ENCODE peak calls at places on chromosomes 4 and X, in ten cellular contexts. M, P, C, Y, H, X, E, B, S and J are unnamed samples. For H3K4me1 and H3K36me3, the result is how much of the 10 kb centered on the place peaks cover.

GRCh38 chrX:68876731-68877130 is 47.9 kb downstream of the EFNB1 start:
- DNase-seq in H (no peak), M (no peak), B (no peak), Y (no peak), E (no peak), X (no peak), S (no peak), P (no peak), C (no peak), J (no peak)

GRCh38 chr4:104589264-104589868 is 94.7 kb upstream of the CXXC4 start:
- DNase-seq in C (no peak), Y (no peak), B (no peak), E (no peak), P (no peak), M (no peak), X (no peak), H (no peak), S (no peak), J (no peak)

GRCh38 chr4:52572936-52573485 is 86.1 kb downstream of the USP46 start:
- DNase-seq in M (peak), C (no peak), S (no peak), P (no peak), Y (no peak), H (no peak), X (no peak), B (peak), E (no peak), J (no peak)

GRCh38 chr4:183261953-183262775 is 57.9 kb downstream of the CLDN22 start:
- DNase-seq in S (peak), Y (peak), B (peak), C (peak), P (peak), E (peak), X (peak), M (peak), H (peak), J (peak)

GRCh38 chr4:37865450-37865849 is 25.4 kb upstream of the TBC1D1 start:
- DNase-seq in B (no peak), C (no peak), P (no peak), X (no peak), E (no peak), H (no peak), M (no peak), S (no peak), Y (no peak), J (no peak)

GRCh38 chr4:184949020-184949419 is 69.3 kb upstream of the HELT start:
- DNase-seq in P (no peak), C (no peak), S (no peak), E (no peak), M (no peak), Y (no peak), B (no peak), H (no peak), X (no peak), J (no peak)

GRCh38 chr4:151294833-151295496 is 18.0 kb downstream of the PRSS48 start:
- DNase-seq in X (no peak), C (no peak), H (no peak), Y (no peak), P (no peak), S (no peak), M (peak), B (no peak), E (no peak), J (no peak)

GRCh38 chr4:125837493-125838238 is 522.9 kb downstream of the FAT4 start:
- DNase-seq in E (no peak), X (no peak), H (no peak), B (no peak), M (no peak), P (no peak), S (no peak), Y (no peak), C (no peak), J (no peak)

GRCh38 chr4:175947117-175947722 is 118.4 kb upstream of the WDR17 start:
- DNase-seq in E (no peak), M (peak), B (no peak), S (no peak), X (no peak), Y (no peak), H (no peak), P (no peak), C (no peak), J (no peak)

GRCh38 chr4:128538111-128538882 is 250.7 kb upstream of the PGRMC2 start:
- DNase-seq in X (no peak), C (no peak), B (no peak), M (peak), S (no peak), H (no peak), E (no peak), P (no peak), Y (no peak), J (no peak)

GRCh38 chrX:48474127-48474526 is 1.9 kb upstream of the FTSJ1 start:
- DNase-seq in H (no peak), C (no peak), S (no peak), Y (no peak), B (no peak), P (no peak), E (no peak), X (no peak), M (peak), J (no peak)

GRCh38 chr4:16685536-16685935 is 212.9 kb downstream of the LDB2 start:
- DNase-seq in S (no peak), P (no peak), Y (no peak), B (no peak), H (no peak), X (no peak), E (no peak), M (no peak), C (no peak), J (no peak)

GRCh38 chrX:154040307-154040756 is 20.6 kb upstream of the IRAK1 start:
- DNase-seq in S (no peak), M (no peak), P (no peak), H (peak), C (no peak), E (no peak), X (no peak), Y (no peak), B (peak), J (no peak)

GRCh38 chr4:163331629-163332360 is 601 bp downstream of the NPY1R start:
- DNase-seq in X (no peak), P (no peak), S (no peak), H (no peak), Y (no peak), M (peak), C (no peak), E (peak), B (peak), J (no peak)

GRCh38 chr4:184983660-184984356 is 34.5 kb upstream of the HELT start:
- DNase-seq in C (peak), Y (no peak), E (peak), M (peak), P (no peak), X (peak), S (peak), B (peak), H (peak), J (no peak)

GRCh38 chr4:127604949-127605709 is 27.6 kb upstream of the INTU start:
- DNase-seq in Y (peak), C (no peak), S (no peak), X (no peak), P (no peak), E (no peak), B (peak), H (no peak), M (peak), J (no peak)

GRCh38 chrX:30275498-30275897 is 28.6 kb downstream of the MAGEB1 start:
- DNase-seq in E (no peak), Y (peak), B (peak), H (no peak), C (peak), P (no peak), S (no peak), M (peak), X (no peak), J (no peak)

GRCh38 chrX:66110112-66110511 is 53.9 kb upstream of the HEPH start:
- DNase-seq in C (no peak), Y (no peak), H (no peak), S (no peak), B (peak), M (peak), P (no peak), E (no peak), X (no peak), J (no peak)

GRCh38 chrX:138925330-138925729 is 213.8 kb upstream of the FGF13 start:
- DNase-seq in M (peak), C (peak), E (no peak), B (peak), P (no peak), X (no peak), H (no peak), S (no peak), Y (no peak), J (no peak)

GRCh38 chr4:66034671-66035070 is 364.4 kb upstream of the EPHA5 start:
- DNase-seq in P (no peak), E (no peak), C (no peak), B (no peak), H (no peak), Y (no peak), S (no peak), X (no peak), M (no peak), J (no peak)

GRCh38 chr4:101224358-101225218 is 122.7 kb downstream of the PPP3CA start:
- DNase-seq in H (no peak), Y (no peak), X (no peak), C (no peak), M (no peak), S (no peak), E (no peak), P (no peak), B (no peak), J (no peak)

GRCh38 chr4:101230806-101231426 is 116.4 kb downstream of the PPP3CA start:
- DNase-seq in C (no peak), H (no peak), B (no peak), M (peak), E (no peak), P (no peak), X (no peak), Y (no peak), S (no peak), J (no peak)

GRCh38 chr4:101229116-101229515 is 118.2 kb downstream of the PPP3CA start:
- DNase-seq in P (no peak), S (no peak), E (no peak), Y (no peak), B (no peak), H (no peak), X (no peak), M (no peak), C (no peak), J (no peak)

GRCh38 chr4:101232074-101232776 is 115.1 kb downstream of the PPP3CA start:
- DNase-seq in Y (no peak), P (peak), M (peak), C (peak), E (no peak), B (peak), S (no peak), X (no peak), H (peak), J (no peak)

GRCh38 chr4:101227715-101228114 is 119.6 kb downstream of the PPP3CA start:
- DNase-seq in Y (no peak), B (no peak), S (no peak), P (no peak), X (no peak), C (no peak), E (no peak), H (no peak), M (no peak), J (no peak)
- H3K4me1 ChIP-seq in Y (under half), B (under half), S (under half), P (under half), X (under half), C (under half), E (under half), H (under half), M (under half), J (under half)

DNA sequence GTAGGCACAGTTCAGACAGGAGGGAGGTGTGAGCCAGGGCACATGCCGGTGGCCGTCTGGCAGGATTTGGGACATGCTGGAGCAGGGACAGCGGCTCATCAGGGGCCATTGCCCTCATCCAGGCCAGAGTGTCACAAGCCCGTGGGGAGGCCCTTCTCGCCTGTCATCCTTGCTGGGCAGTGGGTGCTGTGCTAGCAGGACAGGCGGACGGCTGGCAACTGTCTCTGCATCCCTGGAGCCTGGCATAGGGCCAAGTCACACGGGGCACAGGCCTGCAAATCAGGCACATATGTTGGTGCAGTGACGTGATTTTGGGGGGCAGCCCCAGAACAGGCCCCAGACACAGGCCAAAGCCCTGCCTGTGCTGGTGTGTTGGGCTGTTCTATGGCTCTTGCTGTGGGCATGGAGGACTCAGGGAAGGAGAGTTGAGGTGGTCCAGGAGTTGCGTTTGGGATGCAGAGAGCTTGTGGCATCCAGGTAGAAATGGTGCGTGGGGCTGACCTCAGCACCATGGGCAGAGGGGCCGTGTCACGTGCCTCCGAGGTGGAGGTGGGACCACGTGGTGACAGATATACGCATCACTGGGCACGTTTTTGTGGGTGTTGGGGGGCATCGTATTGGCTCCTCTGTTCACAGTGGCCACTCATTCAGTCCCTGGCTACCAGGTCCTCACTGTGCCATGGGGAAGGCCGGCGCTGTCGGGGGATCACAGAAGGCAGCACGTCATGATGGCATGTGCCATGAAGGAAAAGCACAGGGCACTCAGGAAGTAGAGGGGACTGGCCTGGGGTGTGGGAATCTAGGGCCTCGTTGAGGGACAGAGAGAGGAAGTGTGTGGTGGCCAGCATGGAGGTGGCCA is 14.6 kb upstream of the MSANTD1 start:
- DNase-seq in H (no peak), S (no peak), C (no peak), M (no peak), P (no peak), B (no peak), X (no peak), Y (no peak), E (no peak), J (no peak)
- H3K36me3 ChIP-seq in H (half or more), S (under half), C (under half), M (under half), P (half or more), B (under half), X (half or more), Y (half or more), E (half or more), J (half or more)

GRCh38 chr4:24574256-24574655 is 10.1 kb downstream of the DHX15 start:
- DNase-seq in B (no peak), E (no peak), S (no peak), H (no peak), C (no peak), P (no peak), Y (no peak), X (no peak), M (no peak), J (no peak)

GRCh38 chr4:24573582-24573981 is 10.8 kb downstream of the DHX15 start:
- DNase-seq in X (no peak), M (no peak), Y (no peak), P (no peak), H (no peak), E (no peak), C (no peak), B (no peak), S (no peak), J (no peak)

GRCh38 chr4:24582235-24582863 is 2.0 kb downstream of the DHX15 start:
- DNase-seq in H (no peak), B (no peak), C (no peak), S (no peak), M (no peak), E (no peak), X (no peak), P (no peak), Y (no peak), J (no peak)

GRCh38 chr4:24576276-24576675 is 8.1 kb downstream of the DHX15 start:
- DNase-seq in S (no peak), X (no peak), E (no peak), C (no peak), H (no peak), M (no peak), B (no peak), Y (no peak), P (no peak), J (no peak)

GRCh38 chr4:24578364-24578763 is 6.0 kb downstream of the DHX15 start:
- DNase-seq in B (no peak), H (no peak), S (no peak), P (no peak), Y (no peak), M (no peak), E (no peak), C (no peak), X (no peak), J (no peak)
- H3K4me1 ChIP-seq in B (under half), H (under half), S (under half), P (half or more), Y (under half), M (under half), E (under half), C (under half), X (under half), J (half or more)

DNA sequence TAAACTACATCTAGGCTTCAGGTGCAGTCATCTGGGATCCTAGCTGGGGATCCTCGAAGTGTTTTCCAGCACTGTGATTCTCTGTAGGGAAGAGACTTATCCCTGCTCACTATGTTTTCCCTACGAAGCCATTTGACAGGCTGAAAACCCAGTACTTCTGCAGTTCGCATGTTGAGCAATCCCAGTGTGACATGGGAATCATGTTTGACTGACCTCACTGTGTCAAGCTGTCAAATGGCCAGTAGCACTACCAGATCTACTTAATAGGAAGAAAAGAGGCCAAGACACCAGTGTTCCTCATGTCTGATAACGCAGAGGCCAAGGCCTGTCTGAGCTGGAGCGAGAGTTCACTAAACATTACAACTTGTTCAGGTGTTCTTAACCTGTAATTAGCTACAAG is 100.6 kb downstream of the CDS1 start:
- DNase-seq in H (peak), B (no peak), X (no peak), C (no peak), M (no peak), Y (no peak), E (no peak), S (no peak), P (no peak), J (no peak)
- H3K36me3 ChIP-seq in H (half or more), B (under half), X (under half), C (under half), M (under half), Y (under half), E (half or more), S (under half), P (under half), J (under half)

GRCh38 chr4:2484169-2484568 is 15.3 kb downstream of the RNF4 start:
- DNase-seq in C (no peak), P (no peak), S (no peak), Y (no peak), M (no peak), E (no peak), X (no peak), H (no peak), B (no peak), J (no peak)
- H3K4me1 ChIP-seq in C (under half), P (under half), S (under half), Y (under half), M (under half), E (half or more), X (half or more), H (under half), B (under half), J (half or more)

DNA sequence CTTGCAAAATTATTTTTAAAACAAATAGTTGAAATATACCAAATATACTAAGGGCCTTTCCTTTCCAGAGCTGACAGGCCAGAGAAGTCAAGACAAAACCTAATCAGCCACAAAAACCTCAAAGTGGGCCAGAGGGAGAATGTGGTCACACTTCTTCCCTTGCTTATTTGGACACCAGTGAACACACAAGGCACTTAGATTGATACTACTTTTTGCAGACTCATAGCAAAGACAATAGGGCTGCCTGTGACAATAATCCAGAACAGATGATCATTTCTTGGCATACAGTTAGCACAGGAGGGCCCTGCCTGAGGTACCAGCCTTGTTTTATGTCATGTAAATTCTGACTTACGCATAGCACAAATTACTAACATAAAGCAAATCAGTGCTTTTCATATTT is 215.7 kb upstream of the NEIL3 start:
- DNase-seq in H (no peak), M (no peak), S (no peak), Y (no peak), P (no peak), E (no peak), B (no peak), C (no peak), X (no peak), J (no peak)
- H3K36me3 ChIP-seq in H (under half), M (under half), S (under half), Y (under half), P (under half), E (under half), B (under half), C (under half), X (under half), J (under half)

DNA sequence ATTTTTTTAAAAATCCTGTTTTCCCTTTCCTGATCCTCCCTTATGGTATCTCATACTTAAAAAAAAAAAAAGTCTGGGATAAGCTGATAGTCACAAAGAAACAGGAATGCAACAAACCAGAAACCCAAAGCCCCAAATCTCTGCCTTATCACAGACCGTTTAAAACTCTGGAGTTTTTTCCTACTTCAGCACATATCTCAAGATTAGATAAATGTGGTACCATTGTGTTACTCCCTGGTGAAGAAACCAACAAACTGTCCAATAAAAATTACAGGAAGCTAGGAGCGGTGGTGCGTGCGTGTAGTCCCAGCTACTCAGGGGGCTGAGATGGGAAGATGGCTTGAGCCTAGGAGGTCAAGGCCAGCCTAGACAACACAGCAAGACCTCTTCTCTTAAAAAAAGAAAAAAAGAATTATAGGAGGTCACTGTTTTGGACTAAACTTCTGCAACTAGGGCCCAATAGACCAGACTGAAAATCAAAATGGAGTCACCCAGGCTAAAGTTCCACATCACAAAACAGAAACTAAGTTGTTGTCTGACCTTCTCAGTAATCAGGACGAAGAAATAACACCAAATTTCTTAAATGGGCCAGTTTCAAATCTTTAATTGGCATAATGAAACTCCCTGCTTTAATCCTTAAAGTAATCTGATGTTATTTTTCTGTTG is 51.9 kb downstream of the RBM47 start:
- DNase-seq in B (no peak), X (no peak), Y (no peak), S (no peak), M (no peak), E (no peak), P (no peak), C (no peak), H (no peak), J (no peak)
- H3K4me1 ChIP-seq in B (under half), X (half or more), Y (under half), S (under half), M (under half), E (under half), P (under half), C (under half), H (under half), J (under half)

GRCh38 chr4:147625733-147626132 is 8.5 kb downstream of the TMEM184C start:
- DNase-seq in Y (no peak), P (no peak), C (no peak), X (no peak), B (no peak), E (no peak), H (no peak), S (no peak), M (peak), J (no peak)
- H3K36me3 ChIP-seq in Y (under half), P (under half), C (under half), X (under half), B (under half), E (half or more), H (half or more), S (under half), M (under half), J (under half)

GRCh38 chr4:57076646-57077045 is 33.5 kb downstream of the IGFBP7 start:
- DNase-seq in M (no peak), P (no peak), E (no peak), X (no peak), H (no peak), C (no peak), S (no peak), B (no peak), Y (no peak), J (no peak)
- H3K4me1 ChIP-seq in M (under half), P (half or more), E (under half), X (under half), H (under half), C (under half), S (under half), B (half or more), Y (under half), J (half or more)

GRCh38 chrX:2694868-2695267 is 3.8 kb downstream of the CD99 start:
- DNase-seq in X (no peak), S (no peak), C (no peak), H (no peak), B (no peak), M (no peak), P (no peak), Y (no peak), E (no peak), J (no peak)
- H3K36me3 ChIP-seq in X (under half), S (under half), C (under half), H (under half), B (under half), M (under half), P (under half), Y (under half), E (under half), J (under half)